ENCODE peak calls at places on chromosomes 16 and 17, in eight cellular contexts. One of them, this sample, is unnamed.

GRCh38 chr17:73163043-73163442 is 1.8 kb upstream of the SSTR2 start:
- DNase-seq in A549: no peak
- DNase-seq in MM.1S: no peak
- DNase-seq in stomach: no peak
- DNase-seq in tibial nerve: no peak
- DNase-seq in left lung: no peak
- DNase-seq in foreskin fibroblast: no peak
- DNase-seq in HCT116: no peak
- DNase-seq in this sample: no peak

GRCh38 chr16:19468300-19468699 is 50.6 kb downstream of the TMC5 start:
- DNase-seq in A549: no peak
- DNase-seq in MM.1S: no peak
- DNase-seq in stomach: no peak
- DNase-seq in tibial nerve: no peak
- DNase-seq in left lung: no peak
- DNase-seq in foreskin fibroblast: no peak
- DNase-seq in HCT116: no peak
- DNase-seq in this sample: no peak

GRCh38 chr16:66705790-66706505 is 9.4 kb upstream of the CMTM4 start:
- DNase-seq in A549: no peak
- DNase-seq in MM.1S: no peak
- DNase-seq in stomach: peak
- DNase-seq in tibial nerve: peak
- DNase-seq in left lung: peak
- DNase-seq in foreskin fibroblast: no peak
- DNase-seq in HCT116: no peak
- DNase-seq in this sample: peak

GRCh38 chr17:13415877-13416416 is 185.8 kb downstream of the HS3ST3A1 start:
- DNase-seq in A549: no peak
- DNase-seq in MM.1S: no peak
- DNase-seq in stomach: no peak
- DNase-seq in tibial nerve: no peak
- DNase-seq in left lung: peak
- DNase-seq in foreskin fibroblast: peak
- DNase-seq in HCT116: peak
- DNase-seq in this sample: no peak

GRCh38 chr17:41870097-41870496 is 4.9 kb upstream of the KLHL11 start:
- DNase-seq in A549: no peak
- DNase-seq in MM.1S: no peak
- DNase-seq in stomach: no peak
- DNase-seq in tibial nerve: no peak
- DNase-seq in left lung: no peak
- DNase-seq in foreskin fibroblast: no peak
- DNase-seq in HCT116: no peak
- DNase-seq in this sample: no peak

GRCh38 chr16:68744744-68745280 is 7.7 kb downstream of the CDH1 start:
- DNase-seq in A549: peak
- DNase-seq in MM.1S: no peak
- DNase-seq in stomach: peak
- DNase-seq in tibial nerve: no peak
- DNase-seq in left lung: peak
- DNase-seq in foreskin fibroblast: peak
- DNase-seq in HCT116: peak
- DNase-seq in this sample: peak

GRCh38 chr16:1530349-1530882 is 3.0 kb upstream of the TMEM204 start:
- DNase-seq in A549: no peak
- DNase-seq in MM.1S: no peak
- DNase-seq in stomach: no peak
- DNase-seq in tibial nerve: no peak
- DNase-seq in left lung: no peak
- DNase-seq in foreskin fibroblast: no peak
- DNase-seq in HCT116: no peak
- DNase-seq in this sample: no peak

GRCh38 chr17:38597375-38597774 is 8.4 kb downstream of the SRCIN1 start:
- DNase-seq in A549: no peak
- DNase-seq in MM.1S: no peak
- DNase-seq in stomach: no peak
- DNase-seq in tibial nerve: no peak
- DNase-seq in left lung: no peak
- DNase-seq in foreskin fibroblast: no peak
- DNase-seq in HCT116: no peak
- DNase-seq in this sample: no peak

GRCh38 chr16:89707695-89708094 is 6.2 kb upstream of the SPATA2L start:
- DNase-seq in A549: no peak
- DNase-seq in MM.1S: no peak
- DNase-seq in stomach: no peak
- DNase-seq in tibial nerve: no peak
- DNase-seq in left lung: no peak
- DNase-seq in foreskin fibroblast: no peak
- DNase-seq in HCT116: no peak
- DNase-seq in this sample: no peak
- H3K4me3 ChIP-seq in A549: no peak
- H3K4me3 ChIP-seq in MM.1S: no peak
- H3K4me3 ChIP-seq in stomach: no peak
- H3K4me3 ChIP-seq in tibial nerve: no peak
- H3K4me3 ChIP-seq in left lung: no peak
- H3K4me3 ChIP-seq in foreskin fibroblast: no peak
- H3K4me3 ChIP-seq in HCT116: no peak
- H3K4me3 ChIP-seq in this sample: no peak

GRCh38 chr16:24255446-24256352 is at the start of gene CACNG3:
- DNase-seq in A549: peak
- DNase-seq in MM.1S: peak
- DNase-seq in stomach: no peak
- DNase-seq in tibial nerve: no peak
- DNase-seq in left lung: peak
- DNase-seq in foreskin fibroblast: no peak
- DNase-seq in HCT116: no peak
- DNase-seq in this sample: no peak
- H3K4me3 ChIP-seq in A549: no peak
- H3K4me3 ChIP-seq in MM.1S: no peak
- H3K4me3 ChIP-seq in stomach: no peak
- H3K4me3 ChIP-seq in tibial nerve: no peak
- H3K4me3 ChIP-seq in left lung: no peak
- H3K4me3 ChIP-seq in foreskin fibroblast: no peak
- H3K4me3 ChIP-seq in HCT116: no peak
- H3K4me3 ChIP-seq in this sample: no peak

GRCh38 chr16:15880909-15881308 is 7.5 kb downstream of the CEP20 start:
- DNase-seq in A549: no peak
- DNase-seq in MM.1S: no peak
- DNase-seq in stomach: no peak
- DNase-seq in tibial nerve: no peak
- DNase-seq in left lung: no peak
- DNase-seq in foreskin fibroblast: no peak
- DNase-seq in HCT116: no peak
- DNase-seq in this sample: no peak

GRCh38 chr16:15880434-15880833 is 8.0 kb downstream of the CEP20 start:
- DNase-seq in A549: no peak
- DNase-seq in MM.1S: no peak
- DNase-seq in stomach: no peak
- DNase-seq in tibial nerve: no peak
- DNase-seq in left lung: no peak
- DNase-seq in foreskin fibroblast: no peak
- DNase-seq in HCT116: no peak
- DNase-seq in this sample: no peak

GRCh38 chr16:15876503-15876902 is 11.9 kb downstream of the CEP20 start:
- DNase-seq in A549: no peak
- DNase-seq in MM.1S: no peak
- DNase-seq in stomach: no peak
- DNase-seq in tibial nerve: no peak
- DNase-seq in left lung: no peak
- DNase-seq in foreskin fibroblast: no peak
- DNase-seq in HCT116: no peak
- DNase-seq in this sample: no peak

GRCh38 chr16:15881794-15882379 is 6.5 kb downstream of the CEP20 start:
- DNase-seq in A549: no peak
- DNase-seq in MM.1S: no peak
- DNase-seq in stomach: no peak
- DNase-seq in tibial nerve: no peak
- DNase-seq in left lung: no peak
- DNase-seq in foreskin fibroblast: no peak
- DNase-seq in HCT116: no peak
- DNase-seq in this sample: no peak

GRCh38 chr16:15879255-15879804 is 9.1 kb downstream of the CEP20 start:
- DNase-seq in A549: peak
- DNase-seq in MM.1S: no peak
- DNase-seq in stomach: no peak
- DNase-seq in tibial nerve: no peak
- DNase-seq in left lung: no peak
- DNase-seq in foreskin fibroblast: peak
- DNase-seq in HCT116: no peak
- DNase-seq in this sample: no peak
- H3K4me3 ChIP-seq in A549: no peak
- H3K4me3 ChIP-seq in MM.1S: no peak
- H3K4me3 ChIP-seq in stomach: no peak
- H3K4me3 ChIP-seq in tibial nerve: no peak
- H3K4me3 ChIP-seq in left lung: no peak
- H3K4me3 ChIP-seq in foreskin fibroblast: no peak
- H3K4me3 ChIP-seq in HCT116: no peak
- H3K4me3 ChIP-seq in this sample: no peak

DNA sequence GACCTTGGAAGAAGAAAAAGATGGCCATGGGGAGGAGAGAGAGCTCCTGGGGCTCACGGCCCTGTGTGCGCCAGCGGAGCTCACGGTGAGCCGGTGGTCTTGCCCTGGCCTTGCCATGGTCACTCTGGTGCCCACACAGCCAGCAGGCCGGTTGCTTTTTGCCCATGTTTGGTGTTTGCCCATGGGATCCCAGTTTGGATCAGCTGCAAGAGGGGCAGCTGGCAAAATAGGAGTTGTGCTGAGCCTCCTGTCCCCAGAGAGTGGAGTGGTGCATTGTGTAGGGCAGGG is 1.6 kb downstream of the NHERF1 start:
- DNase-seq in A549: no peak
- DNase-seq in MM.1S: no peak
- DNase-seq in stomach: no peak
- DNase-seq in tibial nerve: no peak
- DNase-seq in left lung: no peak
- DNase-seq in foreskin fibroblast: no peak
- DNase-seq in HCT116: no peak
- DNase-seq in this sample: no peak
- H3K4me3 ChIP-seq in A549: no peak
- H3K4me3 ChIP-seq in MM.1S: peak
- H3K4me3 ChIP-seq in stomach: peak
- H3K4me3 ChIP-seq in tibial nerve: peak
- H3K4me3 ChIP-seq in left lung: peak
- H3K4me3 ChIP-seq in foreskin fibroblast: peak
- H3K4me3 ChIP-seq in HCT116: peak
- H3K4me3 ChIP-seq in this sample: peak